ENCODE peak calls at places on chromosomes 7 and 10, in eight cellular contexts. N is stimulated activated CD8-positive, alpha-beta memory T cell treated with anti-CD3 and anti-CD28 coated beads, Interleukin-2, amount 100 ng/mL, for 48 hours; U is T follicular helper cell; M is HCT116; Z is lung microvascular endothelial cell; H is T-helper 9 cell; A is globus pallidus; L is GM19239. P is an unnamed sample.

GRCh38 chr7:131076711-131077170 is 250.9 kb upstream of the MKLN1 start:
- DNase-seq in N (no peak), U (no peak), M (no peak), Z (no peak), H (no peak), A (no peak), L (no peak), P (no peak)

GRCh38 chr7:42587826-42588225 is 324.0 kb downstream of the C7orf25 start:
- DNase-seq in N (no peak), U (no peak), M (no peak), Z (no peak), H (no peak), A (no peak), L (no peak), P (no peak)

GRCh38 chr7:138880881-138881577 is 83.0 kb upstream of the ATP6V0A4 start:
- DNase-seq in N (no peak), U (no peak), M (no peak), Z (no peak), H (no peak), A (no peak), L (no peak), P (no peak)

GRCh38 chr10:49166804-49167628 is 21.2 kb downstream of the TMEM273 start:
- DNase-seq in N (no peak), U (no peak), M (no peak), Z (no peak), H (no peak), A (no peak), L (no peak), P (no peak)

GRCh38 chr7:73329861-73330581 is 2.1 kb downstream of the FKBP6 start:
- DNase-seq in N (no peak), U (no peak), M (no peak), Z (peak), H (no peak), A (no peak), L (no peak), P (no peak)

GRCh38 chr10:11225935-11226334 is 208.3 kb downstream of the CELF2 start:
- DNase-seq in N (peak), U (peak), M (no peak), Z (no peak), H (peak), A (no peak), L (no peak), P (no peak)

GRCh38 chr7:152959610-152960009 is 200.1 kb downstream of the ACTR3B start:
- DNase-seq in N (no peak), U (no peak), M (no peak), Z (no peak), H (no peak), A (no peak), L (no peak), P (no peak)

GRCh38 chr10:124802313-124802675 is 675 bp downstream of the ABRAXAS2 start:
- DNase-seq in N (no peak), U (no peak), M (no peak), Z (peak), H (no peak), A (no peak), L (no peak), P (no peak)

GRCh38 chr7:3463696-3464095 is 162.6 kb downstream of the SDK1 start:
- DNase-seq in N (no peak), U (no peak), M (no peak), Z (no peak), H (no peak), A (no peak), L (no peak), P (no peak)

GRCh38 chr10:88999629-89000028 is 9.0 kb downstream of the FAS start:
- DNase-seq in N (no peak), U (no peak), M (no peak), Z (no peak), H (no peak), A (no peak), L (no peak), P (no peak)

GRCh38 chr10:49269523-49269922 is 29.4 kb upstream of the C10orf71 start:
- DNase-seq in N (no peak), U (no peak), M (no peak), Z (no peak), H (no peak), A (no peak), L (no peak), P (no peak)

GRCh38 chr7:110001254-110001938 is 1089.5 kb upstream of the LRRN3 start:
- DNase-seq in N (no peak), U (no peak), M (no peak), Z (no peak), H (no peak), A (no peak), L (no peak), P (no peak)

GRCh38 chr10:132820056-132820455 is 34.1 kb upstream of the NKX6-2 start:
- DNase-seq in N (no peak), U (no peak), M (no peak), Z (no peak), H (no peak), A (no peak), L (no peak), P (no peak)

GRCh38 chr10:44879531-44879899 is 31.6 kb upstream of the TMEM72 start:
- DNase-seq in N (no peak), U (no peak), M (no peak), Z (no peak), H (no peak), A (no peak), L (no peak), P (no peak)

GRCh38 chr7:68362745-68363518 is 1235.3 kb upstream of the AUTS2 start:
- DNase-seq in N (no peak), U (no peak), M (no peak), Z (no peak), H (no peak), A (no peak), L (no peak), P (no peak)

GRCh38 chr7:133582766-133583523 is 330.1 kb downstream of the EXOC4 start:
- DNase-seq in N (no peak), U (no peak), M (no peak), Z (peak), H (no peak), A (no peak), L (no peak), P (no peak)

GRCh38 chr7:31957090-31957720 is 113.0 kb downstream of the PDE1C start:
- DNase-seq in N (no peak), U (no peak), M (no peak), Z (peak), H (no peak), A (peak), L (no peak), P (no peak)

GRCh38 chr7:35513828-35514227 is 181.1 kb downstream of the HERPUD2 start:
- DNase-seq in N (no peak), U (no peak), M (no peak), Z (no peak), H (no peak), A (no peak), L (no peak), P (no peak)

GRCh38 chr10:78042752-78043104 is 9.1 kb downstream of the RPS24 start:
- DNase-seq in N (no peak), U (no peak), M (no peak), Z (no peak), H (no peak), A (no peak), L (no peak), P (no peak)

GRCh38 chr7:97117035-97117371 is 495 bp upstream of the SDHAF3 start:
- DNase-seq in N (no peak), U (no peak), M (no peak), Z (no peak), H (no peak), A (no peak), L (no peak), P (no peak)

GRCh38 chr7:51034531-51035264 is 252.0 kb upstream of the GRB10 start:
- DNase-seq in N (no peak), U (no peak), M (no peak), Z (no peak), H (no peak), A (peak), L (no peak), P (no peak)

GRCh38 chr10:117184821-117185220 is 12.5 kb upstream of the KCNK18 start:
- DNase-seq in N (no peak), U (no peak), M (no peak), Z (no peak), H (no peak), A (no peak), L (no peak), P (no peak)